ENCODE peak calls at places on chromosome 7, in eight cellular contexts. A is RWPE1, N is HCT116, C is right atrium auricular region, H is keratinocyte, L is sigmoid colon, J is fibroblast of lung, T is tibial nerve. X is an unnamed sample.

GRCh38 chr7:148623586-148624282 is 33.2 kb downstream of the C7orf33 start:
- DNase-seq in A (no peak), N (no peak), C (no peak), H (no peak), L (no peak), J (peak), T (no peak), X (no peak)

GRCh38 chr7:130699686-130700085 is 13.3 kb upstream of the TSGA13 start:
- DNase-seq in A (no peak), N (no peak), C (no peak), H (no peak), L (no peak), J (no peak), T (no peak), X (no peak)

GRCh38 chr7:44279286-44279685 is 46.1 kb downstream of the CAMK2B start:
- DNase-seq in A (no peak), N (no peak), C (no peak), H (no peak), L (peak), J (no peak), T (no peak), X (no peak)

GRCh38 chr7:66671034-66671433 is 42.4 kb downstream of the KCTD7 start:
- DNase-seq in A (no peak), N (no peak), C (no peak), H (no peak), L (no peak), J (no peak), T (no peak), X (no peak)

GRCh38 chr7:106114735-106115383 is 2.7 kb upstream of the SYPL1 start:
- DNase-seq in A (no peak), N (no peak), C (no peak), H (no peak), L (no peak), J (no peak), T (no peak), X (no peak)

GRCh38 chr7:141676618-141677017 is 25.3 kb downstream of the DENND11 start:
- DNase-seq in A (peak), N (no peak), C (no peak), H (no peak), L (no peak), J (no peak), T (no peak), X (peak)

GRCh38 chr7:94303736-94304135 is 91.0 kb upstream of the COL1A2 start:
- DNase-seq in A (no peak), N (no peak), C (no peak), H (no peak), L (peak), J (peak), T (peak), X (no peak)

GRCh38 chr7:44149571-44150465 is 8.7 kb upstream of the MYL7 start:
- DNase-seq in A (no peak), N (no peak), C (no peak), H (no peak), L (peak), J (peak), T (no peak), X (no peak)

GRCh38 chr7:143456992-143457793 is 13.9 kb downstream of the TAS2R60 start:
- DNase-seq in A (peak), N (no peak), C (no peak), H (no peak), L (no peak), J (no peak), T (no peak), X (no peak)

GRCh38 chr7:80346704-80347103 is 165.2 kb downstream of the GNAT3 start:
- DNase-seq in A (peak), N (peak), C (no peak), H (peak), L (no peak), J (peak), T (no peak), X (peak)

GRCh38 chr7:99447943-99448342 is 9.2 kb downstream of the CPSF4 start:
- DNase-seq in A (no peak), N (no peak), C (no peak), H (no peak), L (no peak), J (no peak), T (no peak), X (no peak)

GRCh38 chr7:19000410-19000809 is 117.0 kb downstream of the TWIST1 start:
- DNase-seq in A (no peak), N (no peak), C (no peak), H (no peak), L (no peak), J (no peak), T (no peak), X (no peak)

GRCh38 chr7:9488555-9488954 is 1055.1 kb downstream of the NXPH1 start:
- DNase-seq in A (peak), N (no peak), C (no peak), H (no peak), L (no peak), J (peak), T (no peak), X (peak)

GRCh38 chr7:94421711-94422110 is 27.0 kb downstream of the COL1A2 start:
- DNase-seq in A (no peak), N (no peak), C (no peak), H (no peak), L (no peak), J (no peak), T (no peak), X (no peak)

DNA sequence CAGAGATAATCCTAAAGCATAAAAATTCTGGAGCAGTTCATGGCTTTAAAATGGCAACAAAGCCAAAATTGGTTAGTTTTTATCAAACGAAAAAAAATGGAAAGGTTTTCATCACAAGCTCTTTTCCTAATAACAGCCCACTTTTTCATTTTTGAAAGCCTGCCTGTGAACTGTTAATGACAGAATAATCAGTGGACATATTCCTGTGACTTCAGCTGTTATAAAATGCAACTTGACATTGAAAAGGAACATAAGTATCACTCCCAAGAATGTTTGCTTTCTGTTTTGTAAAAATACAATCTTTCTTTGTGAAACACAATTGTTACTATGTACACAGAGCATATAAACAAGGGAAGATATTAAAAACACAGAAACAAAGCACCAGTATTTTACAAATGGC is 26.6 kb downstream of the MACC1 start:
- DNase-seq in A (no peak), N (no peak), C (no peak), H (no peak), L (no peak), J (no peak), T (no peak), X (no peak)
- H3K27ac ChIP-seq in A (no peak), N (no peak), C (no peak), H (no peak), L (no peak), J (no peak), T (no peak), X (no peak)

GRCh38 chr7:116271161-116271979 is 61.0 kb downstream of the TES start:
- DNase-seq in A (no peak), N (no peak), C (no peak), H (no peak), L (no peak), J (peak), T (peak), X (no peak)
- H3K27ac ChIP-seq in A (peak), N (peak), C (no peak), H (peak), L (peak), J (peak), T (peak), X (peak)

GRCh38 chr7:41590951-41591350 is 111.9 kb downstream of the INHBA start:
- DNase-seq in A (no peak), N (no peak), C (no peak), H (no peak), L (no peak), J (no peak), T (no peak), X (no peak)
- H3K27ac ChIP-seq in A (no peak), N (no peak), C (no peak), H (no peak), L (no peak), J (no peak), T (no peak), X (no peak)

GRCh38 chr7:129438281-129438838 is 4.1 kb downstream of the STRIP2 start:
- DNase-seq in A (no peak), N (no peak), C (no peak), H (no peak), L (no peak), J (no peak), T (no peak), X (no peak)
- H3K27ac ChIP-seq in A (peak), N (no peak), C (no peak), H (peak), L (no peak), J (peak), T (no peak), X (peak)

DNA sequence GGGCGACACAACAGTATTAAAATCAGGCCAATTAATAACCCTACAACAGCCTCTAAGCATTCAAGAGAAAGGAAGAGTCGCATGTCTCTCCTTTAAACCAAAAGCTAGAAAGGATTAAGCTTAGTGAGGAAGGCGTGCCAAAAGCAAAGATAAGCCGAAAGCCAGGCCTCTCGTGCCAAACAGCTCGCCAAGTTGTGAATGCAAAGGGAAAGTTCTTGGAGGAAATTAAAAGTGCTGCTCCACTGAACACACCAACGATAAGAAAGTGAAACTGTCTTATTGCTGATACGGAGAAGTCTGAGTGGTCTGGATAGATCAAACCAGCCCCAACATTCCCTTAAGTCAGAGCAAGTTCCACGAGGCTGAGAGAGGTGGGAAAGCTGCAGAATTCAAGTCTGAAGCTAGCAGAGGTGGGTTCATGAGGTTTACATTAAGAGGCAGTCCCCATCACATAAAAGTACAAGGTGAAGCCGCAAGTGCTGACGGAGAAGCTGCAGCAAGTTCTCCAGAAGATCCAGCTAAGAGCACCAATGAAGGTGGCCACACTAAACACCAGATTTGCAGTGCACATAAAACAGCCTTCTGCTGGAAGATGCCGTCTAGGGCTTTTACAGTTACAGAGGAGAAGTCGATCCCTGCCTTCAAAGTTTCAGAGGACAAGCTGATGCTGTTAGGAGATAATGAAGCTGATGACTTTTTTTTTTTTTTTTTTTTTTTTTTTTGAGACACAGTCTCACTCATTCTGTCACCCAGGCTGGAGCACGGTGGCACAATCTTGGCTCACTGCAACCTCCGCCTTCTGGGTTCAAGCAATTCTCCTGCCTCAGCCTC is 194.7 kb downstream of the MAD1L1 start:
- DNase-seq in A (no peak), N (no peak), C (peak), H (no peak), L (peak), J (peak), T (peak), X (no peak)
- H3K27ac ChIP-seq in A (no peak), N (no peak), C (peak), H (no peak), L (peak), J (peak), T (peak), X (no peak)

GRCh38 chr7:5677538-5678294 is 103.7 kb downstream of the RNF216 start:
- DNase-seq in A (peak), N (peak), C (peak), H (no peak), L (peak), J (peak), T (peak), X (no peak)
- H3K27ac ChIP-seq in A (peak), N (no peak), C (peak), H (peak), L (peak), J (no peak), T (no peak), X (peak)

GRCh38 chr7:138245216-138245615 is 169.0 kb downstream of the AKR1D1 start:
- DNase-seq in A (no peak), N (no peak), C (no peak), H (no peak), L (no peak), J (no peak), T (no peak), X (no peak)

GRCh38 chr7:138247081-138247480 is 170.8 kb downstream of the AKR1D1 start:
- DNase-seq in A (no peak), N (no peak), C (no peak), H (no peak), L (no peak), J (no peak), T (no peak), X (no peak)

GRCh38 chr7:138245682-138246081 is 169.4 kb downstream of the AKR1D1 start:
- DNase-seq in A (no peak), N (no peak), C (no peak), H (no peak), L (no peak), J (peak), T (no peak), X (no peak)

GRCh38 chr7:138247568-138248328 is 171.5 kb downstream of the AKR1D1 start:
- DNase-seq in A (no peak), N (no peak), C (no peak), H (no peak), L (no peak), J (no peak), T (no peak), X (no peak)

GRCh38 chr7:138246391-138246790 is 170.1 kb downstream of the AKR1D1 start:
- DNase-seq in A (no peak), N (no peak), C (no peak), H (no peak), L (no peak), J (no peak), T (no peak), X (no peak)
- H3K27ac ChIP-seq in A (no peak), N (no peak), C (no peak), H (no peak), L (no peak), J (no peak), T (no peak), X (no peak)

GRCh38 chr7:151342102-151342646 is 562 bp downstream of the NUB1 start:
- DNase-seq in A (peak), N (no peak), C (no peak), H (no peak), L (no peak), J (peak), T (no peak), X (no peak)
- H3K27ac ChIP-seq in A (peak), N (peak), C (peak), H (peak), L (peak), J (peak), T (peak), X (peak)

DNA sequence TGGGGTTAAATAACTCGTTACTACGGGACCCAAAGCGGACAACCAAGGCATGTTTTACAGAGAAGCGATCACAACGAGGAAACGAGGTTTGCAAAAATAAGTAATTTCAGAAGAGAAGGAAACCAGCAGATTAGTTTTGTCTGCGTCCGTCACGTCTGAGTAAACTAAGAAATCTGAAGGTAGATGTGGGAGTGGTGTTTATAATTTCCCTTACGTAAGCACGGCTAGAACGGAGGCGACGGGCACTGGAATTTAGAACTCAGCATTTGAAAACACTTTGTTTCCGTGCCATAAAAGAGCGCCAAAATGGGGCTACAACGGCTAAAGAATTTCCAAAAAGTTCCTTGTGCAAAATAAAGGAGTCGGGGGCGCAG is 718 bp upstream of the UMAD1 start:
- DNase-seq in A (peak), N (no peak), C (no peak), H (no peak), L (no peak), J (peak), T (peak), X (no peak)
- H3K27ac ChIP-seq in A (peak), N (peak), C (peak), H (peak), L (peak), J (peak), T (peak), X (peak)

DNA sequence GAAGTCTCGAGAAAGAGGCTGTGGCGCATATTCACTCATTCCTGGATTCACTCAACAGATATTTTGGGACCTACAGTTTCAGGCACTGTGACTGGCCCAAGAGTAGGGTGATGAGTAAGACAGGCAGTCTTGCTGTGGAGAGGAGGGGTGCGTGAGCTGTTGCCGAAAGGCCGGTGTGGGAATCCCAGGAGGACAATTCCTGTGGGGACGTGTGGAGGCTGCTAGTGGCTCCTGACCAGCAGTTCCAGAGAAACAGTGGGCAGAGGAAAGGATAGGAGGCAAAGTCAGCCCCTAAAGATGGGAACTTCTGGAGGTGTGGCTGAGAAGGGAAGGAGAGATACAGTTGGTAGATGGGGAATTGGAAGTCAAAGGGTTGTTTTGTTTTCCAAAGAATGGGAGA is 59.4 kb upstream of the GRB10 start:
- DNase-seq in A (no peak), N (no peak), C (no peak), H (no peak), L (no peak), J (no peak), T (no peak), X (no peak)
- H3K27ac ChIP-seq in A (no peak), N (no peak), C (no peak), H (no peak), L (no peak), J (no peak), T (no peak), X (no peak)